ENCODE peak calls at places on chromosomes 2 and 18, in five cellular contexts. One of them, this sample, is unnamed.

GRCh38 chr2:65053199-65053598 is 3.0 kb upstream of the CEP68 start:
- DNase-seq in H9: no peak
- DNase-seq in H1: no peak
- DNase-seq in neuronal stem cell: no peak
- DNase-seq in trophoblast cell: no peak
- DNase-seq in this sample: no peak

GRCh38 chr2:120764434-120764833 is 28.8 kb downstream of the GLI2 start:
- DNase-seq in H9: peak
- DNase-seq in H1: no peak
- DNase-seq in neuronal stem cell: no peak
- DNase-seq in trophoblast cell: no peak
- DNase-seq in this sample: no peak

GRCh38 chr2:119439574-119440500 is 8.2 kb downstream of the TMEM37 start:
- DNase-seq in H9: peak
- DNase-seq in H1: no peak
- DNase-seq in neuronal stem cell: no peak
- DNase-seq in trophoblast cell: no peak
- DNase-seq in this sample: no peak

GRCh38 chr2:200089040-200089755 is 133.8 kb downstream of the MAIP1 start:
- DNase-seq in H9: no peak
- DNase-seq in H1: no peak
- DNase-seq in neuronal stem cell: no peak
- DNase-seq in trophoblast cell: no peak
- DNase-seq in this sample: peak

GRCh38 chr2:187475499-187476248 is 27.6 kb upstream of the CALCRL start:
- DNase-seq in H9: no peak
- DNase-seq in H1: no peak
- DNase-seq in neuronal stem cell: no peak
- DNase-seq in trophoblast cell: no peak
- DNase-seq in this sample: no peak

GRCh38 chr2:27356056-27356381 is 545 bp downstream of the GTF3C2 start:
- DNase-seq in H9: no peak
- DNase-seq in H1: no peak
- DNase-seq in neuronal stem cell: no peak
- DNase-seq in trophoblast cell: peak
- DNase-seq in this sample: peak

GRCh38 chr2:39437522-39438296 is 624 bp upstream of the MAP4K3 start:
- DNase-seq in H9: no peak
- DNase-seq in H1: no peak
- DNase-seq in neuronal stem cell: no peak
- DNase-seq in trophoblast cell: no peak
- DNase-seq in this sample: peak

GRCh38 chr18:54127759-54128378 is 96.6 kb downstream of the MBD2 start:
- DNase-seq in H9: peak
- DNase-seq in H1: no peak
- DNase-seq in neuronal stem cell: peak
- DNase-seq in trophoblast cell: peak
- DNase-seq in this sample: peak

GRCh38 chr2:116719841-116720240 is 1094.7 kb upstream of the DDX18 start:
- DNase-seq in H9: no peak
- DNase-seq in H1: no peak
- DNase-seq in neuronal stem cell: no peak
- DNase-seq in trophoblast cell: no peak
- DNase-seq in this sample: peak

GRCh38 chr2:37566517-37566961 is 104.9 kb downstream of the CDC42EP3 start:
- DNase-seq in H9: no peak
- DNase-seq in H1: no peak
- DNase-seq in neuronal stem cell: no peak
- DNase-seq in trophoblast cell: no peak
- DNase-seq in this sample: peak

GRCh38 chr2:210020138-210020537 is 17.7 kb downstream of the RPE start:
- DNase-seq in H9: no peak
- DNase-seq in H1: no peak
- DNase-seq in neuronal stem cell: no peak
- DNase-seq in trophoblast cell: no peak
- DNase-seq in this sample: no peak
- H2BK12ac ChIP-seq in H9: no peak
- H2BK12ac ChIP-seq in H1: no peak
- H2BK12ac ChIP-seq in neuronal stem cell: no peak
- H2BK12ac ChIP-seq in trophoblast cell: no peak
- H2BK12ac ChIP-seq in this sample: no peak

GRCh38 chr2:54440050-54440449 is 16.1 kb upstream of the SPTBN1 start:
- DNase-seq in H9: no peak
- DNase-seq in H1: no peak
- DNase-seq in neuronal stem cell: no peak
- DNase-seq in trophoblast cell: no peak
- DNase-seq in this sample: no peak

GRCh38 chr2:54446122-54446521 is 10.0 kb upstream of the SPTBN1 start:
- DNase-seq in H9: no peak
- DNase-seq in H1: no peak
- DNase-seq in neuronal stem cell: no peak
- DNase-seq in trophoblast cell: no peak
- DNase-seq in this sample: no peak

GRCh38 chr2:54446625-54447024 is 9.5 kb upstream of the SPTBN1 start:
- DNase-seq in H9: no peak
- DNase-seq in H1: no peak
- DNase-seq in neuronal stem cell: no peak
- DNase-seq in trophoblast cell: no peak
- DNase-seq in this sample: no peak

GRCh38 chr2:54439582-54439981 is 16.5 kb upstream of the SPTBN1 start:
- DNase-seq in H9: no peak
- DNase-seq in H1: no peak
- DNase-seq in neuronal stem cell: no peak
- DNase-seq in trophoblast cell: no peak
- DNase-seq in this sample: no peak

DNA sequence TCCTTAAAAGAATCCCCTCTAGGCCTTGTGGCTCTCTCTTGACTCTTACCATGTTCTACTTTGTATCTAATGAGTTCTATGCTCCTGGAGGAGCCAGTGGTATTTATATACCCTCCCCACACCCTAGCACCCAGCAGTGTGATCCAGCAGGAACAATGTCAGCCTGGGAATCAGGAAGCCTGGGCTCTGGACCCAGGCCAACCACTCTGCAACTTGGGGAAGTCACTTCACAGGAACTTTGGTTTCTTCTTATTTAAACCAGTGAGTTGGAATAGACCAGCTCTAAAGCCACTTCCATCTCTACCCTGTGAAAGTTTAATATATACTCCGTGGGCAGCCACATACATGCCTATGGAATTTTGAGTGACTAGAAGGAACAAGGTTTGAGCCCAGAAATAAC is 11.6 kb upstream of the SPTBN1 start:
- DNase-seq in H9: no peak
- DNase-seq in H1: no peak
- DNase-seq in neuronal stem cell: no peak
- DNase-seq in trophoblast cell: no peak
- DNase-seq in this sample: peak
- H2BK12ac ChIP-seq in H9: no peak
- H2BK12ac ChIP-seq in H1: no peak
- H2BK12ac ChIP-seq in neuronal stem cell: no peak
- H2BK12ac ChIP-seq in trophoblast cell: no peak
- H2BK12ac ChIP-seq in this sample: peak

GRCh38 chr2:148517296-148517695 is 127.3 kb upstream of the EPC2 start:
- DNase-seq in H9: no peak
- DNase-seq in H1: no peak
- DNase-seq in neuronal stem cell: no peak
- DNase-seq in trophoblast cell: no peak
- DNase-seq in this sample: no peak

GRCh38 chr2:148515170-148515569 is 129.4 kb upstream of the EPC2 start:
- DNase-seq in H9: no peak
- DNase-seq in H1: no peak
- DNase-seq in neuronal stem cell: no peak
- DNase-seq in trophoblast cell: no peak
- DNase-seq in this sample: no peak

GRCh38 chr2:148517822-148518221 is 126.7 kb upstream of the EPC2 start:
- DNase-seq in H9: no peak
- DNase-seq in H1: no peak
- DNase-seq in neuronal stem cell: no peak
- DNase-seq in trophoblast cell: no peak
- DNase-seq in this sample: no peak

GRCh38 chr2:148513425-148513824 is 131.1 kb upstream of the EPC2 start:
- DNase-seq in H9: no peak
- DNase-seq in H1: no peak
- DNase-seq in neuronal stem cell: no peak
- DNase-seq in trophoblast cell: no peak
- DNase-seq in this sample: no peak

DNA sequence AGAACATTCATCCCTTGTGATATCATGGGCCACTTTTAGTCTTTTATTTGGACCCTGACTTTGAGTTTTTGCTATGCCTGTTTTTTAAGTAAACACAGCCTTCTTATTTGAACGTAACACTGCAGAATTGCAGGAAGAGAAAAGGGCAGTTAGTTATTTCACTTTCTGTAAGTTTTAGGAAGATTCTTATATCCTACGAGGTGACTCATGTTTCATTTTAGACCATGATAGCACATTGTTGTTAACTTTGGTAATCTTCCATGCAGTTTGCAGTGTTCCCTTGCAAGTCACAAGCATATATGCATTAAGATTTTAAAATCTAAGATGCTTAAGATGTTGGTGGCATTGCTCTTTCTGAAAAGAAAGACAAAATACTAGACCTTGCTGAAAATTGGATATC is 128.6 kb upstream of the EPC2 start:
- DNase-seq in H9: no peak
- DNase-seq in H1: no peak
- DNase-seq in neuronal stem cell: no peak
- DNase-seq in trophoblast cell: no peak
- DNase-seq in this sample: peak
- H2BK12ac ChIP-seq in H9: no peak
- H2BK12ac ChIP-seq in H1: no peak
- H2BK12ac ChIP-seq in neuronal stem cell: no peak
- H2BK12ac ChIP-seq in trophoblast cell: no peak
- H2BK12ac ChIP-seq in this sample: no peak

DNA sequence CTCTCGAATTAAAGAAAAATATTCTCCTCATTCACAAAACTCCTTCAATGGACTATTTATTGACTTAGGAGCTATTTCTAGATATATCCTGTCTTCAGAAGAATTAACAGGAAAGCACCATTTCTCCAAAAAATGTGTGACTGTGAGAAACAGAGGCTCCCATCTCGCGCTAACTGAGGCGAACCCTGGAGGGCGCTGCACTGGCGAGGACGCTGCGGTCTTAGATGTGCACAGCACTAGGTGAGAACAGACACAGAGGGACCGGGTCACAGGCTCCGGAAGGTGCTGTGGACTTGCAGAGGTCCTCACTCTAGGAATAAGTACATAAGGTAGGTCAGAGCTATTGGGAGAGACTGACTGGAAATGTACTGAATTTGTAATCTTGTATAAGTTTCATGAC is 229.7 kb upstream of the SLC35G4 start:
- DNase-seq in H9: no peak
- DNase-seq in H1: no peak
- DNase-seq in neuronal stem cell: no peak
- DNase-seq in trophoblast cell: no peak
- DNase-seq in this sample: no peak
- H2BK12ac ChIP-seq in H9: no peak
- H2BK12ac ChIP-seq in H1: no peak
- H2BK12ac ChIP-seq in neuronal stem cell: no peak
- H2BK12ac ChIP-seq in trophoblast cell: no peak
- H2BK12ac ChIP-seq in this sample: no peak

GRCh38 chr2:15582645-15583340 is 8.9 kb upstream of the DDX1 start:
- DNase-seq in H9: no peak
- DNase-seq in H1: no peak
- DNase-seq in neuronal stem cell: no peak
- DNase-seq in trophoblast cell: no peak
- DNase-seq in this sample: no peak

GRCh38 chr2:15579641-15580040 is 12.0 kb upstream of the DDX1 start:
- DNase-seq in H9: peak
- DNase-seq in H1: no peak
- DNase-seq in neuronal stem cell: no peak
- DNase-seq in trophoblast cell: peak
- DNase-seq in this sample: peak

GRCh38 chr2:15577071-15577706 is 14.5 kb upstream of the DDX1 start:
- DNase-seq in H9: peak
- DNase-seq in H1: peak
- DNase-seq in neuronal stem cell: peak
- DNase-seq in trophoblast cell: peak
- DNase-seq in this sample: peak

GRCh38 chr2:15582153-15582552 is 9.5 kb upstream of the DDX1 start:
- DNase-seq in H9: no peak
- DNase-seq in H1: no peak
- DNase-seq in neuronal stem cell: no peak
- DNase-seq in trophoblast cell: no peak
- DNase-seq in this sample: no peak

GRCh38 chr2:15580451-15580850 is 11.2 kb upstream of the DDX1 start:
- DNase-seq in H9: no peak
- DNase-seq in H1: no peak
- DNase-seq in neuronal stem cell: no peak
- DNase-seq in trophoblast cell: no peak
- DNase-seq in this sample: no peak
- H2BK12ac ChIP-seq in H9: no peak
- H2BK12ac ChIP-seq in H1: no peak
- H2BK12ac ChIP-seq in neuronal stem cell: no peak
- H2BK12ac ChIP-seq in trophoblast cell: no peak
- H2BK12ac ChIP-seq in this sample: no peak

DNA sequence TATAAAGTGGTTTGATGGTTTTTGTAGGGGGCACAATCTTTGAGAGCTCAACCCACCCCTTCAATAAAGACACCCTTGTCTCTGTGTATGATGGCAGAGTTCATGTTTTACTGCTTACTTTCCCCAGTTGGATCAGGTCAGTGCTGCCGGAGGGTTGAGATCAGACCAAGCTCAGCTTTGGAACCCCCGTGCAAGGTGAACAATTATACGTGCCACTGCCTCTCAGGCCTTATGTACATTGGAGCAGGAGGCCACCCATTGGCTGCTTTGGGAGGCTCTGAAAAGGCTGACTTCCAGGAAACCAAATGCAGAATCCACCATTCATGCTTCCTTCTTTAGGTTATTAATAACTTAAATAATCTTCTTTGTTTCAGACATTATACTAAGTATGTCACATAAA is 103.4 kb upstream of the EPAS1 start:
- DNase-seq in H9: no peak
- DNase-seq in H1: no peak
- DNase-seq in neuronal stem cell: no peak
- DNase-seq in trophoblast cell: no peak
- DNase-seq in this sample: no peak
- H2BK12ac ChIP-seq in H9: no peak
- H2BK12ac ChIP-seq in H1: no peak
- H2BK12ac ChIP-seq in neuronal stem cell: no peak
- H2BK12ac ChIP-seq in trophoblast cell: peak
- H2BK12ac ChIP-seq in this sample: no peak

This sample was measured in mesenchymal stem cell.